ENCODE peak calls at places on chromosomes 7 and 10, in six cellular contexts. P, S, I, N, O and F are unnamed samples.

GRCh38 chr10:113562108-113562507 is 9.3 kb downstream of the HABP2 start:
- DNase-seq in P (no peak), S (no peak), I (no peak), N (no peak), O (no peak), F (no peak)

GRCh38 chr7:1418505-1419309 is 40.6 kb downstream of the MICALL2 start:
- DNase-seq in P (no peak), S (peak; percentile 94), I (no peak), N (no peak), O (peak; percentile 81), F (peak; percentile 77)

GRCh38 chr10:110671788-110672579 is 27.8 kb downstream of the RBM20 start:
- DNase-seq in P (peak; percentile 84), S (peak; percentile 78), I (peak; percentile 70), N (no peak), O (peak; percentile 90), F (peak; percentile 86)

GRCh38 chr7:74269757-74270277 is 15.6 kb upstream of the RFC2 start:
- DNase-seq in P (peak; percentile 72), S (peak; percentile 50), I (peak; percentile 25), N (peak; percentile 90), O (peak; percentile 72), F (peak; percentile 86)

GRCh38 chr7:128932862-128933821 is 4.6 kb upstream of the IRF5 start:
- DNase-seq in P (no peak), S (no peak), I (no peak), N (no peak), O (no peak), F (no peak)

GRCh38 chr10:25280076-25280475 is 105.3 kb downstream of the GPR158 start:
- DNase-seq in P (no peak), S (no peak), I (no peak), N (no peak), O (no peak), F (no peak)

GRCh38 chr10:89404082-89404481 is 10.3 kb upstream of the IFIT5 start:
- DNase-seq in P (no peak), S (no peak), I (peak; percentile 48), N (no peak), O (no peak), F (no peak)

GRCh38 chr7:155805826-155806095 is 6.5 kb downstream of the SHH start:
- DNase-seq in P (no peak), S (no peak), I (no peak), N (no peak), O (no peak), F (no peak)

GRCh38 chr10:80141696-80142460 is 9.3 kb downstream of the PLAC9 start:
- DNase-seq in P (no peak), S (no peak), I (no peak), N (no peak), O (no peak), F (no peak)

GRCh38 chr7:56062382-56062781 is 1.7 kb upstream of the SUMF2 start:
- DNase-seq in P (no peak), S (no peak), I (peak; percentile 42), N (no peak), O (no peak), F (no peak)

GRCh38 chr7:8190121-8190895 is 71.7 kb downstream of the ICA1 start:
- DNase-seq in P (peak; percentile 64), S (no peak), I (peak; percentile 55), N (peak; percentile 66), O (peak; percentile 26), F (peak; percentile 43)

GRCh38 chr7:148050492-148051158 is 539.9 kb upstream of the C7orf33 start:
- DNase-seq in P (no peak), S (no peak), I (no peak), N (peak; percentile 25), O (no peak), F (no peak)